ENCODE peak calls at places on chromosomes 4 and X, in seven cellular contexts. J, O, M, R, A, K and H are unnamed samples. For H3K27me3, the result is how much of the 10 kb centered on the place peaks cover.

GRCh38 chrX:71911731-71912050 is 1.0 kb downstream of the NHSL2 start:
- DNase-seq in J (no peak), O (no peak), M (no peak), R (no peak), A (no peak), K (no peak), H (no peak)

GRCh38 chr4:113410686-113411085 is 350.9 kb downstream of the CAMK2D start:
- DNase-seq in J (no peak), O (no peak), M (no peak), R (no peak), A (no peak), K (no peak), H (no peak)

GRCh38 chr4:123588631-123589223 is 192.1 kb downstream of the SPRY1 start:
- DNase-seq in J (peak), O (no peak), M (peak), R (no peak), A (no peak), K (no peak), H (no peak)

GRCh38 chr4:681736-682451 is 7.1 kb downstream of the SLC49A3 start:
- DNase-seq in J (no peak), O (peak), M (no peak), R (no peak), A (peak), K (peak), H (no peak)

GRCh38 chrX:103742339-103742738 is 31.6 kb downstream of the TMEM31 start:
- DNase-seq in J (no peak), O (no peak), M (no peak), R (no peak), A (no peak), K (no peak), H (no peak)

GRCh38 chr4:183170894-183171293 is 71.8 kb downstream of the WWC2 start:
- DNase-seq in J (no peak), O (no peak), M (no peak), R (no peak), A (no peak), K (no peak), H (no peak)

GRCh38 chr4:111959202-111959601 is 186.1 kb upstream of the FAM241A start:
- DNase-seq in J (no peak), O (no peak), M (no peak), R (no peak), A (no peak), K (no peak), H (no peak)

GRCh38 chr4:89197920-89198319 is 86.6 kb downstream of the TIGD2 start:
- DNase-seq in J (no peak), O (no peak), M (no peak), R (no peak), A (no peak), K (no peak), H (no peak)

GRCh38 chr4:21769404-21770147 is 179.0 kb downstream of the KCNIP4 start:
- DNase-seq in J (no peak), O (no peak), M (no peak), R (no peak), A (no peak), K (no peak), H (no peak)

GRCh38 chrX:30215357-30215843 is at the start of gene MAGEB2:
- DNase-seq in J (no peak), O (no peak), M (no peak), R (no peak), A (no peak), K (no peak), H (no peak)

GRCh38 chrX:40845331-40845911 is 110.1 kb upstream of the MED14 start:
- DNase-seq in J (no peak), O (no peak), M (peak), R (peak), A (no peak), K (no peak), H (no peak)

GRCh38 chr4:159021597-159022385 is 81.1 kb upstream of the RAPGEF2 start:
- DNase-seq in J (no peak), O (no peak), M (no peak), R (no peak), A (no peak), K (no peak), H (no peak)

GRCh38 chr4:83240379-83240875 is 44.2 kb downstream of the COQ2 start:
- DNase-seq in J (no peak), O (no peak), M (no peak), R (no peak), A (no peak), K (no peak), H (no peak)

GRCh38 chr4:169202143-169202699 is 68.5 kb downstream of the SH3RF1 start:
- DNase-seq in J (no peak), O (no peak), M (no peak), R (no peak), A (no peak), K (no peak), H (no peak)

GRCh38 chr4:94488667-94489066 is 36.9 kb downstream of the PDLIM5 start:
- DNase-seq in J (no peak), O (no peak), M (peak), R (peak), A (no peak), K (no peak), H (no peak)

GRCh38 chr4:4392501-4393183 is 5.7 kb downstream of the NSG1 start:
- DNase-seq in J (no peak), O (no peak), M (no peak), R (no peak), A (no peak), K (no peak), H (no peak)

GRCh38 chr4:173958445-173958844 is 325.0 kb downstream of the FBXO8 start:
- DNase-seq in J (no peak), O (no peak), M (no peak), R (peak), A (no peak), K (no peak), H (no peak)

GRCh38 chrX:150051096-150051495 is 112.8 kb upstream of the EOLA2 start:
- DNase-seq in J (no peak), O (no peak), M (no peak), R (no peak), A (no peak), K (no peak), H (no peak)

GRCh38 chr4:29319663-29320340 is 1400.4 kb upstream of the PCDH7 start:
- DNase-seq in J (no peak), O (no peak), M (no peak), R (no peak), A (no peak), K (no peak), H (no peak)

GRCh38 chrX:103092942-103093341 is at the start of gene NXF3:
- DNase-seq in J (no peak), O (no peak), M (no peak), R (no peak), A (no peak), K (no peak), H (no peak)

GRCh38 chr4:8893624-8894423 is 22.2 kb upstream of the HMX1 start:
- DNase-seq in J (no peak), O (no peak), M (no peak), R (no peak), A (no peak), K (no peak), H (no peak)
- H3K27me3 ChIP-seq in J (half or more), O (half or more), M (under half), R (half or more), A (under half), K (under half), H (under half)

DNA sequence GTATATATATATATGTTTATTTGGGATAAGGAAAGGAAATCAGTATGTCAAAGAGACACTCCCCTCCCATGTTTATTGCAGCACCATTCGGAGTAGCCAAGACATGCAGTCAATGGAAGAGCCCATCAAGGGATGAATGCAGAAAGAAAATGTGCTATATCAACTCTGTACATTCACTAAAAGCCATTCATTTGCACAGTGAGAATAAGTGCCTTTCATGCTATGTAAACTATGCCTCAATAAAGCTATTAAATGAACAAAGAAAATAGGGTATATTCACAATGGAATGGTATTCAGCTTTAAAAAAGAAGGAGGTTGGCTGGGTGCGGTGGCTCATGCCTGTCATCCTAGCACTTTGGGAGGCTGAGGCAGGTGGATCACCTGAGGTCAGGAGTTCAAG is 20.3 kb downstream of the CD99 start:
- DNase-seq in J (no peak), O (no peak), M (no peak), R (no peak), A (no peak), K (no peak), H (no peak)
- H3K27me3 ChIP-seq in J (under half), O (under half), M (under half), R (under half), A (under half), K (under half), H (under half)

GRCh38 chr4:54102747-54103146 is 2.8 kb downstream of the GSX2 start:
- DNase-seq in J (no peak), O (no peak), M (no peak), R (no peak), A (no peak), K (no peak), H (no peak)
- H3K27me3 ChIP-seq in J (half or more), O (under half), M (under half), R (under half), A (under half), K (under half), H (under half)

GRCh38 chr4:6563935-6564645 is 10.9 kb upstream of the MAN2B2 start:
- DNase-seq in J (no peak), O (no peak), M (no peak), R (no peak), A (no peak), K (no peak), H (no peak)
- H3K27me3 ChIP-seq in J (half or more), O (under half), M (under half), R (half or more), A (under half), K (under half), H (under half)

DNA sequence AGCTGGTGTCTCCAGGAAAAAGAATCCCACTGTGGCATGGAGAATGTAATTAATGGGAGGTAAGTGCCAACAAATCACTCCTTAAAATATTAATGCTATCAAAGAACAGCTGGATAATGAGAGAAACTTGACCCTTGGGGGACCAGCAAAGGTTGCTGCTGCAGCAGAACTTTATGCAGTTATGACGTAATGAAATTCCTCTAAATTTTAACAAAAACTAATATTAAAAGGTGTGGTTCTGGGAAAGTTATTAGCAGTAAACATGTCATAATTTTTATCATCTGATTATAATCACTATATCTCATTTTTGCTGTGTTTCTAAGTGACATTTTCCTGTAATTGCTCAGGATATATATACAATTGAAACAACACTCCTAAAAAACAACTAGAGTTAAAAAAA is 1.7 kb upstream of the SHISA3 start:
- DNase-seq in J (no peak), O (no peak), M (no peak), R (no peak), A (no peak), K (no peak), H (no peak)
- H3K27me3 ChIP-seq in J (under half), O (under half), M (under half), R (under half), A (under half), K (under half), H (under half)

GRCh38 chrX:50779694-50780093 is 34.3 kb downstream of the SHROOM4 start:
- DNase-seq in J (no peak), O (no peak), M (no peak), R (no peak), A (no peak), K (no peak), H (no peak)
- H3K27me3 ChIP-seq in J (under half), O (under half), M (under half), R (under half), A (under half), K (under half), H (under half)